ENCODE peak calls at places on chromosomes 7 and 10, in nine cellular contexts. I is CD8-positive, alpha-beta T cell; Z is tibial artery; W is fibroblast of mammary gland; A is ascending aorta; Q is endodermal cell; D is astrocyte of the spinal cord; L is epithelial cell of proximal tubule; F is fibroblast of the aortic adventitia. T is an unnamed sample.

GRCh38 chr10:103433858-103434257 is 18.3 kb downstream of the CALHM2 start:
- DNase-seq in Q (no peak), I (no peak), D (no peak), W (peak), L (no peak), Z (peak), A (no peak), F (peak), T (no peak)

GRCh38 chr10:44786451-44786850 is 124.7 kb upstream of the TMEM72 start:
- DNase-seq in A (no peak), Z (no peak), D (peak), L (no peak), Q (no peak), W (peak), F (peak), I (no peak), T (peak)

GRCh38 chr10:102431452-102432124 is 786 bp downstream of the CUEDC2 start:
- DNase-seq in A (no peak), F (peak), Z (no peak), D (no peak), L (no peak), Q (no peak), I (no peak), W (peak), T (no peak)

GRCh38 chr10:48700493-48700892 is 15.8 kb downstream of the WDFY4 start:
- DNase-seq in W (no peak), Q (peak), A (no peak), I (no peak), F (no peak), D (no peak), L (no peak), Z (no peak), T (no peak)

GRCh38 chr7:138243430-138243829 is 167.2 kb downstream of the AKR1D1 start:
- DNase-seq in F (no peak), Z (no peak), W (no peak), L (no peak), A (no peak), Q (peak), D (peak), I (no peak), T (no peak)

GRCh38 chr7:20305726-20306125 is 25.0 kb upstream of the ITGB8 start:
- DNase-seq in I (no peak), Q (no peak), Z (no peak), W (no peak), A (no peak), D (peak), L (no peak), F (no peak), T (no peak)

GRCh38 chr10:23331567-23332290 is 12.9 kb downstream of the C10orf67 start:
- DNase-seq in F (peak), Q (no peak), W (peak), I (no peak), A (no peak), Z (no peak), D (peak), L (no peak), T (no peak)

GRCh38 chr7:70060298-70061068 is 462.2 kb downstream of the AUTS2 start:
- DNase-seq in I (no peak), F (no peak), W (no peak), Z (no peak), Q (peak), A (no peak), L (no peak), D (no peak), T (no peak)

GRCh38 chr10:60985946-60986345 is 42.0 kb upstream of the RHOBTB1 start:
- DNase-seq in Q (no peak), W (no peak), A (no peak), D (no peak), I (no peak), F (no peak), Z (no peak), L (no peak), T (no peak)

GRCh38 chr10:10294801-10295515 is 722.7 kb upstream of the CELF2 start:
- DNase-seq in F (no peak), Z (no peak), W (no peak), D (no peak), I (no peak), A (no peak), Q (peak), L (no peak), T (no peak)

GRCh38 chr7:36787933-36788378 is 63.7 kb upstream of the AOAH start:
- DNase-seq in A (no peak), W (no peak), I (peak), Q (no peak), L (no peak), D (no peak), F (no peak), Z (no peak), T (no peak)

GRCh38 chr7:88243345-88243909 is 23.6 kb upstream of the SRI start:
- DNase-seq in F (peak), W (peak), L (peak), I (no peak), Q (peak), Z (no peak), D (peak), A (no peak), T (no peak)

GRCh38 chr10:14683246-14683645 is 91.5 kb downstream of the FAM107B start:
- DNase-seq in A (no peak), Q (no peak), W (peak), Z (no peak), I (no peak), D (peak), L (no peak), F (no peak), T (no peak)

GRCh38 chr7:41993173-41993867 is 243.7 kb downstream of the GLI3 start:
- DNase-seq in W (peak), L (no peak), F (peak), Z (no peak), A (no peak), I (no peak), D (peak), Q (no peak), T (no peak)

DNA sequence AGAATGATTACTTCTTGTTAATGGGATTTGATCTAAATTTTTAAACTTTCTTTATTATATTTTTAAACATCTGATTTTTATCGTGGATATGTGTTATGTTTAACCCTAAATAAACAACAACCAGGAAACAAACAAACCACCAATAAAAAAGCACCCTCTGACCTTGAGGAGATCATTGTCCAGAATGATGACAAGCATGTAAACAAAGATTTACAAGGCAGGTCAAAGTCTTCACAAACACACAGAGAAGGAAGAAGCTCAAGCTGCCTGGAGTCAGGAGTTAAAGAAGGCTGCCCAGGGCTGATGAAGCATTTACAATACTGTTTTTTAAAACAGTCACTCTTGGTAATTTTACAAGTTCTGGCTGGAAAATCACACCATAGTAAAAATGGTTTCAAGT is 31.0 kb upstream of the EGFR start:
- DNase-seq in L (no peak), W (no peak), D (no peak), Z (no peak), I (no peak), A (no peak), F (no peak), Q (no peak), T (no peak)
- H3K4me3 ChIP-seq in L (no peak), W (no peak), D (no peak), Z (no peak), I (no peak), A (no peak), F (no peak), Q (no peak), T (no peak)

GRCh38 chr7:2062648-2063047 is 170.1 kb downstream of the MAD1L1 start:
- DNase-seq in Z (no peak), L (no peak), A (no peak), W (no peak), D (no peak), I (no peak), Q (no peak), F (no peak), T (no peak)
- H3K4me3 ChIP-seq in Z (no peak), L (no peak), A (no peak), W (no peak), D (no peak), I (no peak), Q (no peak), F (no peak), T (no peak)

GRCh38 chr10:63718006-63718405 is 196.8 kb downstream of the REEP3 start:
- DNase-seq in L (no peak), I (no peak), D (peak), Q (no peak), A (no peak), Z (no peak), W (no peak), F (no peak), T (no peak)

GRCh38 chr10:63718453-63718852 is 197.3 kb downstream of the REEP3 start:
- DNase-seq in Z (no peak), A (no peak), I (no peak), W (no peak), F (no peak), L (no peak), D (no peak), Q (no peak), T (no peak)

GRCh38 chr10:63719174-63719856 is 198.1 kb downstream of the REEP3 start:
- DNase-seq in Z (no peak), D (no peak), W (no peak), A (no peak), I (no peak), L (no peak), Q (no peak), F (no peak), T (no peak)

GRCh38 chr10:63720689-63721088 is 199.5 kb downstream of the REEP3 start:
- DNase-seq in Q (no peak), F (no peak), D (no peak), Z (no peak), I (no peak), L (no peak), A (no peak), W (no peak), T (no peak)

GRCh38 chr10:63720072-63720537 is 198.9 kb downstream of the REEP3 start:
- DNase-seq in Z (no peak), D (peak), I (peak), Q (peak), A (no peak), L (no peak), W (peak), F (peak), T (no peak)
- H3K4me3 ChIP-seq in Z (no peak), D (no peak), I (no peak), Q (no peak), A (peak), L (no peak), W (no peak), F (no peak), T (no peak)

GRCh38 chr7:64882341-64883112 is 20.5 kb upstream of the ZNF273 start:
- DNase-seq in A (peak), L (no peak), Q (peak), D (no peak), I (peak), F (peak), Z (peak), W (peak), T (no peak)
- H3K4me3 ChIP-seq in A (peak), L (peak), Q (no peak), D (peak), I (peak), F (peak), Z (peak), W (peak), T (peak)

GRCh38 chr10:104518891-104519290 is 122.2 kb upstream of the SORCS3 start:
- DNase-seq in D (no peak), L (no peak), Z (no peak), W (no peak), A (no peak), F (no peak), I (no peak), Q (no peak), T (no peak)

GRCh38 chr10:104515670-104516199 is 125.4 kb upstream of the SORCS3 start:
- DNase-seq in W (no peak), L (no peak), A (no peak), I (no peak), Q (peak), F (no peak), Z (no peak), D (no peak), T (no peak)

GRCh38 chr10:104521901-104522827 is 118.9 kb upstream of the SORCS3 start:
- DNase-seq in F (no peak), Q (no peak), I (no peak), A (no peak), W (no peak), L (no peak), Z (no peak), D (no peak), T (no peak)

GRCh38 chr10:104517946-104518345 is 123.1 kb upstream of the SORCS3 start:
- DNase-seq in Q (no peak), I (no peak), A (no peak), D (no peak), Z (no peak), L (no peak), F (no peak), W (no peak), T (no peak)

DNA sequence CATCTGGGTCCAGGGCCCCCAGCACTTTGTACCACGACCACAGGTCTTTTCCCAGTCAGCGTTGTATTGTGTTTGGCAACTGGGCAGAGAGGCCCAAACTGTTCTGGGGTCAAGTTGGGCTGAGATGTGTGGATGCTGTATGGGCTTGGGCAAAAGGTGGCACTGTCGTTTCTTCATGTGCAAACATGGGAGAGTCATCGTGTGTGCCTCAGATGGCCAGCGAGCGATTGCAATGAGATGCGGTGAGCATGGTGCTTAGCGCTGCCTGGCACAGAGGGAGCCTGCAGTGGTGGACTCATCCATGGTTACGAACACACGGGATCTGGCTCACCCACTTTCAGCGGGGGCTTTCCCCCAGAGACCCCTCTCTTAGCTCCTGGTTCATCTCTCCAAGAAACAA is 120.4 kb upstream of the SORCS3 start:
- DNase-seq in F (no peak), W (no peak), I (no peak), Q (no peak), L (no peak), A (no peak), Z (no peak), D (no peak), T (no peak)
- H3K4me3 ChIP-seq in F (no peak), W (no peak), I (no peak), Q (no peak), L (no peak), A (no peak), Z (no peak), D (no peak), T (no peak)

GRCh38 chr7:1473864-1474512 is 14.7 kb upstream of the MICALL2 start:
- DNase-seq in D (peak), L (no peak), A (peak), Z (peak), Q (peak), W (peak), F (peak), I (peak), T (no peak)
- H3K4me3 ChIP-seq in D (no peak), L (no peak), A (no peak), Z (no peak), Q (no peak), W (no peak), F (no peak), I (no peak), T (no peak)

GRCh38 chr7:151012921-151013347 is 11.4 kb downstream of the ATG9B start:
- DNase-seq in Z (no peak), Q (peak), F (no peak), A (no peak), I (no peak), L (no peak), D (peak), W (peak), T (no peak)
- H3K4me3 ChIP-seq in Z (no peak), Q (no peak), F (no peak), A (peak), I (peak), L (no peak), D (no peak), W (no peak), T (no peak)